ENCODE peak calls at places on chromosomes 2 and 18, in six cellular contexts. W is stimulated activated effector memory CD8-positive, alpha-beta T cell treated with anti-CD3 and anti-CD28 coated beads, Interleukin-12 subunit alpha, Interleukin-12 subunit beta, amount 100 ng/mL, for 72 hours; B is left lung; M is naive thymus-derived CD8-positive, alpha-beta T cell; U is body of pancreas; C is endothelial cell. Q is an unnamed sample.

GRCh38 chr2:205511666-205512065 is 170.6 kb upstream of the NRP2 start:
- DNase-seq in W (no peak), M (no peak), U (no peak), C (no peak), B (no peak), Q (no peak)

GRCh38 chr2:113979172-113980128 is 89.6 kb downstream of the ACTR3 start:
- DNase-seq in B (no peak), C (peak; percentile 26), W (peak; percentile 86), U (no peak), M (peak; percentile 9), Q (peak; percentile 19)

GRCh38 chr18:45171575-45172225 is 443.6 kb upstream of the SLC14A2 start:
- DNase-seq in M (no peak), C (no peak), B (no peak), W (no peak), U (no peak), Q (no peak)

GRCh38 chr18:3345452-3345851 is 83.5 kb downstream of the MYL12B start:
- DNase-seq in U (no peak), W (no peak), M (no peak), B (no peak), C (no peak), Q (no peak)

GRCh38 chr18:79581911-79582310 is 97.7 kb upstream of the CTDP1 start:
- DNase-seq in W (no peak), B (peak; percentile 10), C (no peak), M (no peak), U (peak; percentile 2), Q (no peak)

GRCh38 chr2:39394427-39395002 is 42.6 kb downstream of the MAP4K3 start:
- DNase-seq in M (no peak), U (no peak), B (no peak), C (no peak), W (no peak), Q (no peak)

GRCh38 chr2:221704442-221704841 is 132.3 kb upstream of the EPHA4 start:
- DNase-seq in M (no peak), U (no peak), W (no peak), B (no peak), C (no peak), Q (no peak)

GRCh38 chr2:238105506-238106338 is 5.6 kb downstream of the ESPNL start:
- DNase-seq in B (peak; percentile 27), C (no peak), M (no peak), W (no peak), U (no peak), Q (no peak)

GRCh38 chr2:162116372-162116771 is 35.7 kb downstream of the GCG start:
- DNase-seq in C (no peak), M (no peak), U (no peak), B (no peak), W (no peak), Q (no peak)

GRCh38 chr2:62306751-62307468 is 111.0 kb downstream of the B3GNT2 start:
- DNase-seq in U (peak; percentile 32), M (no peak), B (peak; percentile 49), C (no peak), W (peak; percentile 78), Q (no peak)

GRCh38 chr2:44244135-44244871 is 31.0 kb upstream of the SLC3A1 start:
- DNase-seq in M (peak; percentile 71), W (no peak), U (peak; percentile 89), C (peak; percentile 36), B (peak; percentile 59), Q (peak; percentile 53)

GRCh38 chr2:96685592-96686459 is 43.3 kb downstream of the FER1L5 start:
- DNase-seq in C (no peak), M (no peak), W (no peak), U (peak; percentile 41), B (no peak), Q (no peak)

GRCh38 chr2:46306320-46306719 is 9.1 kb downstream of the EPAS1 start:
- DNase-seq in C (no peak), W (no peak), U (no peak), B (no peak), M (no peak), Q (no peak)

GRCh38 chr2:238380785-238381184 is 45.9 kb upstream of the ASB1 start:
- DNase-seq in M (no peak), B (no peak), U (no peak), W (no peak), C (no peak), Q (no peak)

GRCh38 chr18:49041677-49042570 is 91.2 kb upstream of the SMAD7 start:
- DNase-seq in W (peak; percentile 53), U (peak; percentile 60), B (no peak), M (peak; percentile 25), C (no peak), Q (peak; percentile 39)